ENCODE peak calls at places on chromosome 6, in seven cellular contexts. V is brain microvascular endothelial cell, W is ascending aorta, Q is fibroblast of lung, R is dorsolateral prefrontal cortex, U is astrocyte of the spinal cord, S is AG04450. J is an unnamed sample.

GRCh38 chr6:148037496-148037895 is 305.1 kb upstream of the SASH1 start:
- DNase-seq in W (no peak), R (no peak), S (no peak), Q (peak), U (no peak), V (no peak), J (no peak)

GRCh38 chr6:42387336-42387735 is 64.4 kb downstream of the TRERF1 start:
- DNase-seq in Q (no peak), U (no peak), W (no peak), R (no peak), V (no peak), S (no peak), J (no peak)

GRCh38 chr6:160137989-160138835 is 16.6 kb downstream of the SLC22A1 start:
- DNase-seq in S (peak), U (peak), Q (peak), W (peak), V (peak), R (peak), J (peak)

GRCh38 chr6:14382381-14383236 is 265.0 kb downstream of the CD83 start:
- DNase-seq in V (no peak), S (no peak), W (no peak), R (no peak), Q (no peak), U (no peak), J (no peak)

GRCh38 chr6:148448371-148449010 is 105.9 kb downstream of the SASH1 start:
- DNase-seq in Q (no peak), U (no peak), S (no peak), V (no peak), R (no peak), W (no peak), J (no peak)

GRCh38 chr6:139965393-139965792 is 590.9 kb upstream of the CITED2 start:
- DNase-seq in W (no peak), S (no peak), Q (peak), R (no peak), V (no peak), U (peak), J (no peak)

GRCh38 chr6:7080311-7080710 is 27.4 kb upstream of the RREB1 start:
- DNase-seq in R (no peak), S (no peak), V (no peak), W (no peak), U (no peak), Q (no peak), J (no peak)

GRCh38 chr6:138115877-138116660 is 8.8 kb upstream of the PERP start:
- DNase-seq in Q (peak), S (peak), V (peak), U (peak), W (no peak), R (peak), J (no peak)

GRCh38 chr6:131029661-131030297 is 33.3 kb downstream of the EPB41L2 start:
- DNase-seq in Q (peak), U (peak), W (no peak), V (peak), R (no peak), S (no peak), J (no peak)

GRCh38 chr6:136784910-136785746 is 7.1 kb downstream of the MAP3K5 start:
- DNase-seq in R (no peak), S (no peak), W (peak), V (no peak), U (no peak), Q (peak), J (no peak)

GRCh38 chr6:31896856-31897611 is 464 bp downstream of the EHMT2 start:
- DNase-seq in Q (no peak), V (no peak), U (no peak), S (no peak), R (no peak), W (no peak), J (no peak)

GRCh38 chr6:132888701-132889100 is 74.3 kb downstream of the RPS12 start:
- DNase-seq in S (peak), V (peak), U (peak), R (no peak), W (no peak), Q (peak), J (peak)

GRCh38 chr6:160919713-160920112 is 71.9 kb upstream of the MAP3K4 start:
- DNase-seq in V (peak), R (no peak), W (no peak), Q (peak), S (peak), U (peak), J (peak)

DNA sequence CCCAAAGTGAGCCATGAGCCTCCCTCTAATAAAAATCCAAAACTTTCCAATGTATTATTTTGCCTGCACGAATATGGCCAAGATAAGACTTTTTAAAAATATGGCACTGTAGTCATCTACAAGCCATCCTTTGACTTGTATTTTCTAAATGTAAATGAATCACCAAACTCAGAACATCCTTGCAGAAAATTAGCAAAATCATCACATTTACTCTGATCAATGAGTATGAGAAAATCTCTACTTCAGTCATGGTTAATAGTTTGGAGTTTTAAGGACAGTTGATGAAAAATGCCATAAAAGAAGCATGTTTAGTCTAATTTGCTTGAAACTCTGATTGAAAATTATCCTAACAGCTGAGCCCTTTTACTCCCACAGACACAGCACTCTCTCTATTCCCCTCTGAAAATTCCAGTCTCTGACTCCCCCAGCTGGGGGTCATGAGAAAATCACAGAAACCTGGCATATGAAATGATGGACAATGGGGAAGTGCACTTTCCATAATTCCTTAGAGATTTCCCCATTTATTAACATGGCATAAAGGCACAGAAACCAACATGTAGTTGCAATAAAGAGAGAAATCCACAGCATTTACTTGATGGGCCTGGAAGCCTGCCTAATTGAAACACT is 214.1 kb downstream of the WDR27 start:
- DNase-seq in Q (peak), R (no peak), V (no peak), W (no peak), U (peak), S (no peak), J (no peak)
- TF ChIP-seq CTCF in Q (peak), R (peak), V (peak), W (peak), U (peak), S (peak), J (peak)

GRCh38 chr6:119463081-119463626 is 113.6 kb upstream of the MAN1A1 start:
- DNase-seq in S (no peak), R (no peak), Q (no peak), U (no peak), V (no peak), W (no peak), J (no peak)

GRCh38 chr6:119466226-119466625 is 116.7 kb upstream of the MAN1A1 start:
- DNase-seq in R (no peak), U (no peak), S (no peak), Q (no peak), W (no peak), V (no peak), J (no peak)

GRCh38 chr6:119470893-119471542 is 121.5 kb upstream of the MAN1A1 start:
- DNase-seq in Q (no peak), R (no peak), V (no peak), U (no peak), S (no peak), W (no peak), J (no peak)

GRCh38 chr6:119467478-119468081 is 118.0 kb upstream of the MAN1A1 start:
- DNase-seq in S (peak), U (peak), Q (peak), R (no peak), V (no peak), W (no peak), J (no peak)
- H3K4me3 ChIP-seq in S (peak), U (no peak), Q (peak), R (no peak), V (no peak), W (peak), J (no peak)

GRCh38 chr6:93447874-93448273 is 28.5 kb upstream of the EPHA7 start:
- DNase-seq in Q (no peak), V (peak), U (no peak), W (no peak), R (no peak), S (no peak), J (no peak)
- TF ChIP-seq CTCF in Q (no peak), V (peak), U (peak), W (no peak), R (no peak), S (no peak), J (no peak)

GRCh38 chr6:165660881-165661415 is 2.1 kb downstream of the PDE10A start:
- DNase-seq in W (no peak), R (no peak), U (no peak), V (no peak), S (no peak), Q (no peak), J (no peak)
- H3K4me3 ChIP-seq in W (peak), R (peak), U (peak), V (peak), S (peak), Q (no peak), J (peak)